ENCODE peak calls at places on chromosomes 4 and X, in six cellular contexts. J is thoracic aorta, L is cerebellar nuclear complex, Q is caudate nucleus, V is right lobe of liver, D is NCI-H460. Y is an unnamed sample.

GRCh38 chr4:27662426-27662825 is 801.8 kb downstream of the STIM2 start:
- DNase-seq in Q (no peak), L (no peak), D (no peak), J (no peak), V (no peak), Y (no peak)

GRCh38 chrX:18543738-18544137 is 118.3 kb downstream of the CDKL5 start:
- DNase-seq in V (no peak), J (no peak), D (no peak), Q (no peak), L (no peak), Y (no peak)

GRCh38 chr4:136742330-136742729 is 790.0 kb downstream of the PCDH18 start:
- DNase-seq in L (no peak), V (no peak), J (no peak), Q (no peak), D (no peak), Y (no peak)

GRCh38 chrX:20029728-20030127 is 38.9 kb upstream of the BCLAF3 start:
- DNase-seq in D (no peak), J (no peak), Q (no peak), L (no peak), V (peak; percentile 46), Y (peak; percentile 5)

GRCh38 chr4:149718500-149718899 is 97.1 kb downstream of the IQCM start:
- DNase-seq in V (no peak), L (no peak), D (no peak), Q (no peak), J (no peak), Y (no peak)

GRCh38 chr4:74675673-74676279 is 118.5 kb downstream of the BTC start:
- DNase-seq in L (no peak), D (peak; percentile 70), Q (no peak), J (no peak), V (no peak), Y (no peak)

GRCh38 chr4:145511913-145512522 is 30.4 kb downstream of the SMAD1 start:
- DNase-seq in Q (no peak), V (no peak), J (no peak), L (no peak), D (no peak), Y (no peak)

GRCh38 chr4:30770049-30770549 is 49.9 kb downstream of the PCDH7 start:
- DNase-seq in D (no peak), J (no peak), Q (no peak), L (no peak), V (no peak), Y (no peak)

GRCh38 chr4:92265066-92265465 is 38.7 kb upstream of the GRID2 start:
- DNase-seq in L (no peak), J (no peak), D (no peak), V (no peak), Q (no peak), Y (no peak)